ENCODE peak calls at places on chromosomes 2 and 18, in six cellular contexts. M is GM12864, U is endothelial cell, Y is astrocyte of the spinal cord, B is endodermal cell, Z is RWPE1. Q is an unnamed sample.

GRCh38 chr2:29841386-29842004 is 79.9 kb downstream of the ALK start:
- DNase-seq in M (peak; percentile 7), U (peak; percentile 35), Y (peak; percentile 39), B (peak; percentile 78), Z (peak; percentile 34), Q (no peak)

GRCh38 chr2:46535360-46535759 is 56.0 kb downstream of the TMEM247 start:
- DNase-seq in M (peak; percentile 81), U (no peak), Y (no peak), B (no peak), Z (no peak), Q (no peak)

GRCh38 chr2:71864085-71864484 is 283.6 kb downstream of the CYP26B1 start:
- DNase-seq in M (no peak), U (no peak), Y (no peak), B (no peak), Z (no peak), Q (no peak)

GRCh38 chr2:56170536-56170935 is 13.3 kb upstream of the CCDC85A start:
- DNase-seq in M (no peak), U (no peak), Y (no peak), B (no peak), Z (no peak), Q (no peak)

GRCh38 chr2:148660999-148661398 is 16.4 kb downstream of the EPC2 start:
- DNase-seq in M (no peak), U (no peak), Y (no peak), B (no peak), Z (no peak), Q (no peak)

GRCh38 chr2:8640498-8640897 is 41.4 kb upstream of the ID2 start:
- DNase-seq in M (no peak), U (no peak), Y (no peak), B (no peak), Z (no peak), Q (no peak)

GRCh38 chr2:140177081-140177480 is 1396.9 kb upstream of the NXPH2 start:
- DNase-seq in M (no peak), U (no peak), Y (no peak), B (no peak), Z (no peak), Q (no peak)

GRCh38 chr2:21740529-21740928 is 616.8 kb downstream of the TDRD15 start:
- DNase-seq in M (no peak), U (no peak), Y (no peak), B (no peak), Z (no peak), Q (no peak)

GRCh38 chr2:187050409-187050998 is 201.5 kb upstream of the ZSWIM2 start:
- DNase-seq in M (no peak), U (no peak), Y (no peak), B (no peak), Z (no peak), Q (no peak)

GRCh38 chr2:172080641-172081230 is 4.6 kb upstream of the DLX1 start:
- DNase-seq in M (no peak), U (peak; percentile 5), Y (no peak), B (no peak), Z (no peak), Q (no peak)

GRCh38 chr18:11578799-11579198 is 30.6 kb upstream of the SLC35G4 start:
- DNase-seq in M (no peak), U (no peak), Y (no peak), B (no peak), Z (no peak), Q (no peak)

GRCh38 chr2:46821600-46821999 is 94.0 kb downstream of the MCFD2 start:
- DNase-seq in M (no peak), U (no peak), Y (no peak), B (no peak), Z (no peak), Q (no peak)

GRCh38 chr2:236918513-236918912 is 167.2 kb upstream of the COPS8 start:
- DNase-seq in M (no peak), U (no peak), Y (no peak), B (no peak), Z (no peak), Q (no peak)

GRCh38 chr2:101307950-101308431 is 510 bp downstream of the RNF149 start:
- DNase-seq in M (no peak), U (peak; percentile 25), Y (peak; percentile 17), B (peak; percentile 75), Z (peak; percentile 20), Q (no peak)

GRCh38 chr2:23563673-23564617 is 179.0 kb downstream of the KLHL29 start:
- DNase-seq in M (no peak), U (no peak), Y (peak; percentile 75), B (no peak), Z (peak; percentile 56), Q (no peak)

DNA sequence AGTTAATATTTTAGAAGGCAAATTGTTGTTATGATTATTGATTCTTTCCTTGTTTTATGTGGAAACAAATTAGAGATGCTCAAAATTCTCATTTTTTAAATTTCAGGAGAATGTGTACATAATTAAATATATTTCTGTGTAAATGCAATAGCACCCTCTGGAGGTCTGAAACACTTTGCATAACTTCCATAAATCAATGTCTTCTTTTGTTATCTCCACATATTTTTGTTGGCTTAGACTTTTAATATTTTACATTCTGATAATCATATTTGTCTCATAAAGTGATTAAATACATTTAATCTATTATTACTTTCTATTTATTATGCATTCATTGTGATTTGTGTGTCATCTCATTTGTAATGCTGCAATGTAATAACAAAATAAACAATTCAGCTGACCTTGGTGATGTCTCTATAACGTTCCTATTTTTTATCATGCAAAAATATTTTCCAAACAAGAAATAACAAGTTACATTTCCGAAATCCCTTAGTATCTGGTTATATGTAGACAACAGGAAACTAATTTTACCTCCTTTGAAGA is 201.8 kb upstream of the GALNT5 start:
- DNase-seq in M (no peak), U (no peak), Y (peak; percentile 71), B (no peak), Z (peak; percentile 9), Q (no peak)
- TF ChIP-seq CTCF in M (peak; percentile 28), U (peak; percentile 42), Y (peak; percentile 60), B (peak; percentile 63), Z (peak; percentile 79), Q (peak; percentile 60)

DNA sequence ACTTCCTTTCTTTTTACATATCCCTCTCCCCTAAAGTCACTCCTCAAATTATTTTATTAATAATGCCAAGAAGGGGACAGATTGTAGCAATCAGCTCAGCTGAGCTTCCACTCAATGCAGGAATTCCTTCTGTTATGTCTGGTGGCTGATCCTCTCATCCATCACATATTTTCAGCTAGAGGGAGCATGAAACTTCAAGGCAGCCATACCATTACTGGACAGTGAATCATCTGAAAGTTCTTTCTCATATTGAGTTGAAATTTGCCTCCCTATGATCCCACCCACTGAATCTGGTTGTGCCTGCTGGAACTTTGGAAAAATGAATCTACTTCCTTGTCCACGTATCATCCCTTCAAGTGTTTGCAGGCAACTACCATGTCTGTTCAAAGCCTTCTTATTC is 11.2 kb downstream of the ZNF385B start:
- DNase-seq in M (no peak), U (no peak), Y (peak; percentile 50), B (no peak), Z (peak; percentile 8), Q (no peak)
- TF ChIP-seq CTCF in M (no peak), U (no peak), Y (peak; percentile 44), B (no peak), Z (no peak), Q (no peak)

DNA sequence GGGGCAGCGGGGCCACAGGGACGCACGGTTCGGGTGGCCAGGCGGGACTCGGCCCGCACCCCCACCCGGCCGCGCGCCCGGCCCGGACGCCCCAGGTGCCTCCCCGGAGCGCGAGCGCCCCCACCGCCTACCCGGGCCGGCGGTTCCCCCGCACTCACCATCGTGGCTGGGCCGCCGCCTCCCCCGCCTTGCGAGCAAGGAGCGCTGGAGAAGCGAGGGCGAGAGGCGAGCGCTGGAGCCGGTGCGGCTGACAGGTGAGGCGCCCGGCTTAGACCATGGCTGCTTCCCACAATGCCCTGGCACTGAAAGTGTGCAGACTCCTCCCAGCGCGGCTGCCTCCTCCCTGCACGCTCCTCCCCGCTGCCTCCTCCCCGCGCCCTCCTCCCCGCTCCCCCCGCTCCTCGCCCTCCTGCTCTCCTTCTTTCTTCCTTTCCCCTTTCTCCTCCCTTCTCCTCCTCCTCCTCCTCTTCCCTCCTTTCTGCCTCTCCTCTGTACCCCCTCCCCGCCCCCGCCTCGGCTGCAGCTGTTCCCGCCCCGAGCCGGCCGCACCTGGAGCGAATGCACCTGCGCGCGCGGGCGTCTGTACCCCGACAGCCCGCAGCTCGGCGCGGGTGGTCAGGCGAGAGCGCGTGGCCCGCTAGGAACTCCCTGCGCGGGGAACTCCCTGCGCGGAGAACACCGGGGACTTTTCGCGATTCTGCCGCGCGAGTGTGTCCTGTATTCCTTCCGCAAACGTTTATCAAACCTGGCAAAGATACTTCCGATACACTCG is at the start of gene AP1S3:
- DNase-seq in M (peak; percentile 57), U (peak; percentile 50), Y (peak; percentile 49), B (peak; percentile 95), Z (peak; percentile 89), Q (peak; percentile 81)
- TF ChIP-seq CTCF in M (no peak), U (no peak), Y (peak; percentile 5), B (no peak), Z (no peak), Q (peak; percentile 8)

GRCh38 chr2:240968731-240969624 is 29.4 kb upstream of the SNED1 start:
- DNase-seq in M (no peak), U (no peak), Y (no peak), B (peak; percentile 74), Z (no peak), Q (no peak)
- TF ChIP-seq CTCF in M (no peak), U (no peak), Y (no peak), B (peak; percentile 42), Z (no peak), Q (no peak)

GRCh38 chr2:96604104-96604503 is 34.0 kb downstream of the KANSL3 start:
- DNase-seq in M (no peak), U (no peak), Y (no peak), B (peak; percentile 80), Z (no peak), Q (no peak)
- TF ChIP-seq CTCF in M (peak; percentile 12), U (no peak), Y (peak; percentile 17), B (peak; percentile 73), Z (no peak), Q (no peak)

Q was measured in D721Med.